ENCODE peak calls at places on chromosomes 13 and 19, in four cellular contexts. A, V, B and N are unnamed samples.

GRCh38 chr19:16327501-16327900 is 2.9 kb downstream of the KLF2 start:
- DNase-seq in V (no peak), A (no peak), B (no peak), N (no peak)

GRCh38 chr13:30806784-30807183 is 71.4 kb downstream of the ALOX5AP start:
- DNase-seq in A (no peak), V (no peak), B (no peak), N (peak; percentile 88)

GRCh38 chr13:96091164-96091931 is 1.4 kb downstream of the HS6ST3 start:
- DNase-seq in A (no peak), B (no peak), V (no peak), N (no peak)

GRCh38 chr19:46232029-46232428 is 2.5 kb downstream of the IGFL1 start:
- DNase-seq in B (no peak), A (no peak), V (no peak), N (no peak)

GRCh38 chr19:55454787-55455243 is 6.6 kb downstream of the ISOC2 start:
- DNase-seq in V (peak; percentile 92), B (peak; percentile 77), A (peak; percentile 34), N (peak; percentile 22)

GRCh38 chr19:35107541-35107939 is 8.1 kb upstream of the FXYD3 start:
- DNase-seq in B (peak; percentile 73), A (peak; percentile 90), V (no peak), N (no peak)

GRCh38 chr13:94079876-94080275 is 399.6 kb downstream of the DCT start:
- DNase-seq in V (no peak), B (no peak), A (no peak), N (peak; percentile 54)

GRCh38 chr13:47908200-47908902 is 92.7 kb downstream of the SUCLA2 start:
- DNase-seq in B (peak; percentile 5), A (peak; percentile 89), V (no peak), N (peak; percentile 76)

GRCh38 chr19:10533656-10534386 is 9.9 kb upstream of the ATG4D start:
- DNase-seq in V (no peak), B (no peak), A (no peak), N (peak; percentile 88)

GRCh38 chr13:60463787-60464186 is 66.8 kb downstream of the TDRD3 start:
- DNase-seq in V (no peak), B (no peak), A (no peak), N (no peak)

GRCh38 chr19:17758528-17758927 is 7.3 kb downstream of the FCHO1 start:
- DNase-seq in A (no peak), B (no peak), V (no peak), N (no peak)

GRCh38 chr19:39563408-39563807 is 23.4 kb upstream of the EID2 start:
- DNase-seq in V (no peak), B (no peak), A (no peak), N (peak; percentile 18)

GRCh38 chr19:4492337-4493103 is 20.4 kb downstream of the HDGFL2 start:
- DNase-seq in A (no peak), V (no peak), B (no peak), N (no peak)

GRCh38 chr19:56266060-56266459 is 6.5 kb upstream of the EDDM13 start:
- DNase-seq in V (no peak), B (no peak), A (no peak), N (no peak)

GRCh38 chr19:46728693-46729339 is 11.9 kb upstream of the PRKD2 start:
- DNase-seq in B (peak; percentile 86), V (peak; percentile 92), A (peak; percentile 27), N (peak; percentile 44)

GRCh38 chr19:36775768-36776167 is 3.2 kb upstream of the ZNF850 start:
- DNase-seq in V (no peak), B (no peak), A (no peak), N (no peak)

GRCh38 chr13:41107584-41108014 is 25.0 kb downstream of the KBTBD6 start:
- DNase-seq in B (no peak), V (no peak), A (peak; percentile 81), N (no peak)

GRCh38 chr19:6849876-6850275 is 37.5 kb upstream of the ADGRE1 start:
- DNase-seq in B (no peak), A (no peak), V (no peak), N (no peak)

GRCh38 chr13:23609414-23610186 is 39.4 kb downstream of the TNFRSF19 start:
- DNase-seq in A (no peak), B (no peak), V (no peak), N (peak; percentile 77)

GRCh38 chr19:10690351-10690781 is 10.9 kb upstream of the QTRT1 start:
- DNase-seq in B (no peak), A (no peak), V (no peak), N (peak; percentile 37)

GRCh38 chr13:34064456-34065205 is 246.7 kb downstream of the RFC3 start:
- DNase-seq in V (no peak), B (no peak), A (no peak), N (no peak)

GRCh38 chr13:23741879-23742510 is 147.2 kb downstream of the MIPEP start:
- DNase-seq in V (peak; percentile 44), A (no peak), B (peak; percentile 28), N (no peak)

GRCh38 chr19:27745978-27746542 is 1466.9 kb downstream of the UQCRFS1 start:
- DNase-seq in A (no peak), B (no peak), V (no peak), N (no peak)

GRCh38 chr19:11617207-11618062 is 20.2 kb downstream of the ZNF627 start:
- DNase-seq in A (no peak), B (no peak), V (no peak), N (no peak)

GRCh38 chr13:21733475-21734311 is 62.8 kb downstream of the FGF9 start:
- DNase-seq in A (no peak), V (no peak), B (no peak), N (no peak)

GRCh38 chr19:459724-460511 is 915 bp downstream of the SHC2 start:
- DNase-seq in V (peak; percentile 55), B (peak; percentile 58), A (peak; percentile 59), N (peak; percentile 27)

GRCh38 chr19:31269425-31270127 is 79.7 kb downstream of the TSHZ3 start:
- DNase-seq in V (no peak), A (no peak), B (no peak), N (peak; percentile 34)

GRCh38 chr19:13089139-13089856 is 13.4 kb downstream of the LYL1 start:
- DNase-seq in B (peak; percentile 45), V (peak; percentile 67), A (peak; percentile 30), N (no peak)

GRCh38 chr13:98462946-98463345 is 114.0 kb downstream of the STK24 start:
- DNase-seq in B (no peak), V (no peak), A (no peak), N (no peak)

GRCh38 chr19:2355168-2356035 is 4.7 kb upstream of the TMPRSS9 start:
- DNase-seq in V (no peak), B (no peak), A (no peak), N (no peak)

GRCh38 chr19:4112367-4112766 is 11.6 kb downstream of the MAP2K2 start:
- DNase-seq in B (no peak), A (no peak), V (no peak), N (no peak)

GRCh38 chr13:111518161-111518791 is 197.8 kb downstream of the TEX29 start:
- DNase-seq in V (no peak), A (no peak), B (peak; percentile 5), N (no peak)

GRCh38 chr13:97226788-97227627 is 4.9 kb downstream of the MBNL2 start:
- DNase-seq in V (no peak), A (no peak), B (peak; percentile 76), N (no peak)

GRCh38 chr19:13764101-13764807 is at the start of gene MRI1:
- DNase-seq in V (peak; percentile 65), A (peak; percentile 39), B (peak; percentile 88), N (peak; percentile 60)

GRCh38 chr19:6801397-6802086 is 29.0 kb downstream of the VAV1 start:
- DNase-seq in V (peak; percentile 53), A (no peak), B (peak; percentile 44), N (no peak)

GRCh38 chr13:97548138-97548537 is 114.2 kb downstream of the RAP2A start:
- DNase-seq in A (no peak), V (no peak), B (no peak), N (no peak)

GRCh38 chr13:75226092-75226491 is 255.9 kb downstream of the TBC1D4 start:
- DNase-seq in A (no peak), V (no peak), B (peak; percentile 46), N (no peak)

GRCh38 chr19:35154535-35155406 is at the start of gene FXYD5:
- DNase-seq in V (peak; percentile 96), A (no peak), B (peak; percentile 92), N (peak; percentile 80)

GRCh38 chr13:106533101-106533939 is 2.1 kb downstream of the EFNB2 start:
- DNase-seq in B (no peak), V (peak; percentile 43), A (peak; percentile 21), N (peak; percentile 78)
- TF ChIP-seq MAFK in B (no peak), V (no peak), A (no peak), N (peak; percentile 30)

DNA sequence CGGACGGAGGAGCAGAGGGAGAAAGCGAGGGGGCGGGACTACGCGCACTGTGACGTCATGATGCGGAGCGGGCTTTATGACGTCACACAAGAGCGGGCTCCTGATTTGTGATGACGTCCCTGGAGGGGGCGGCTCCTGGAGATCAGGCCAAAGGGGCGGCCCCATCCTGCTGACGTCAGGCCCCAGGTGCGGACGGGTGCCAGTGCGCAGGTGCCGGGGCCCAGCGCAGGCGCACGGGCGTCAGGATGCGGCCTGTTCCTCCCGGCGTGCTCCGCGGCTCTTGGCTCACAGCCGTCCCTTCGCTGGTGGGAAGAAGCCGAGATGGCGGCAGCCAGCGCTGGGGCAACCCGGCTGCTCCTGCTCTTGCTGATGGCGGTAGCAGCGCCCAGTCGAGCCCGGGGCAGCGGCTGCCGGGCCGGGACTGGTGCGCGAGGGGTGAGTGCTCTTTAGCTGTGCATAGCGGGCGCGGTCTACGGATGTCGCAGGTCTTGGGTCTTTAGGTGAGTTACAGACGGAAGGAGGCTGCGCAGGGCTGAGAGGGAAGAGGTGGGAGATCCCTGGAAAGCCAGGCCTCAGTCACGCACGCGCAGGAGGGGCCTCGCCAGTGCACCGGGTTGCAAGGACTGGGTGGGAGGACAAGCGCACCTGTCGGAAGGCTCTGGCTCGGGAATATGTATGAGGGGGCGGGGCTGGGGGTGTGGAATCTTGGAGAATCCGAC is at the start of the genes EMC10 and GARIN5A:
- DNase-seq in A (no peak), V (peak; percentile 99), B (peak; percentile 94), N (peak; percentile 94)
- H3K4me3 ChIP-seq in A (no peak within 1 kb of the TSS), V (peak within 1 kb of the TSS; percentile 86), B (peak within 1 kb of the TSS; percentile 72), N (peak within 1 kb of the TSS; percentile 87)

GRCh38 chr19:57578487-57579205 is at the start of gene ZNF416:
- DNase-seq in A (peak; percentile 97), B (peak; percentile 94), V (peak; percentile 99), N (peak; percentile 99)
- TF ChIP-seq POLR2A in A (no peak), B (no peak), V (peak; percentile 35), N (no peak)

DNA sequence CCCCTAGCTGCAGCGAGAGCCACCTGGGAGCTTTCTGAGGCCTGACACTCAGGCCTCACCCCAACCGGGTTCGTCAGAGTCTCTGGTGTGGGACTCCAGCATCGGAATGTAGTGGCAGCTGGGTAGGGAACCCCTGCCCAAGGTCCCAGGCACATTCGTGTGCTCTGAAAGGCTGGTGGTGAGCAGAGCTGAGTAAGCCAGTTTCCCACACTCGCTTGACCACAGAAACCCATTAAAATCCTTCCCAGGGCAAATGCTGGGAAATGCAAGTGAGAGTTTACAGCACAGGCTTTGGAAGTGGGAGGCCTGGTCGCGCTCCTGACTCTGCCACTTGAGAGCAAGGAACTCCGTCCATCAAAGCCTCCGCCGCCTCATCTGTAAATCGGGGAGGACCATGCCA is 4.2 kb downstream of the TRAPPC6A start:
- DNase-seq in V (no peak), A (no peak), B (no peak), N (peak; percentile 79)
- TF ChIP-seq MAFK in V (no peak), A (no peak), B (no peak), N (no peak)